ENCODE peak calls at places on chromosome 9, in six cellular contexts. One of them, this sample, is unnamed.

GRCh38 chr9:137952976-137953666 is 75.5 kb downstream of the CACNA1B start:
- DNase-seq in A673: no peak
- DNase-seq in breast epithelium: no peak
- DNase-seq in tibial artery: no peak
- DNase-seq in astrocyte: no peak
- DNase-seq in lung: no peak
- DNase-seq in this sample: no peak

GRCh38 chr9:3235497-3235896 is 290.3 kb downstream of the RFX3 start:
- DNase-seq in A673: no peak
- DNase-seq in breast epithelium: no peak
- DNase-seq in tibial artery: no peak
- DNase-seq in astrocyte: no peak
- DNase-seq in lung: no peak
- DNase-seq in this sample: no peak

GRCh38 chr9:26210338-26210851 is 532.2 kb upstream of the TUSC1 start:
- DNase-seq in A673: no peak
- DNase-seq in breast epithelium: no peak
- DNase-seq in tibial artery: peak
- DNase-seq in astrocyte: peak
- DNase-seq in lung: no peak
- DNase-seq in this sample: no peak

GRCh38 chr9:16336833-16337232 is 533.6 kb downstream of the BNC2 start:
- DNase-seq in A673: no peak
- DNase-seq in breast epithelium: no peak
- DNase-seq in tibial artery: no peak
- DNase-seq in astrocyte: no peak
- DNase-seq in lung: no peak
- DNase-seq in this sample: no peak

GRCh38 chr9:71768388-71769174 is at the start of gene CEMIP2:
- DNase-seq in A673: peak
- DNase-seq in breast epithelium: peak
- DNase-seq in tibial artery: peak
- DNase-seq in astrocyte: peak
- DNase-seq in lung: peak
- DNase-seq in this sample: peak

GRCh38 chr9:93122721-93123221 is 11.3 kb downstream of the NINJ1 start:
- DNase-seq in A673: no peak
- DNase-seq in breast epithelium: no peak
- DNase-seq in tibial artery: peak
- DNase-seq in astrocyte: no peak
- DNase-seq in lung: no peak
- DNase-seq in this sample: no peak

GRCh38 chr9:127721391-127721821 is 5.5 kb downstream of the TTC16 start:
- DNase-seq in A673: no peak
- DNase-seq in breast epithelium: no peak
- DNase-seq in tibial artery: no peak
- DNase-seq in astrocyte: no peak
- DNase-seq in lung: no peak
- DNase-seq in this sample: no peak

GRCh38 chr9:27572566-27572917 is 739 bp downstream of the C9orf72 start:
- DNase-seq in A673: peak
- DNase-seq in breast epithelium: peak
- DNase-seq in tibial artery: peak
- DNase-seq in astrocyte: peak
- DNase-seq in lung: peak
- DNase-seq in this sample: peak

GRCh38 chr9:77177894-77178794 is 810 bp downstream of the VPS13A start:
- DNase-seq in A673: peak
- DNase-seq in breast epithelium: no peak
- DNase-seq in tibial artery: peak
- DNase-seq in astrocyte: peak
- DNase-seq in lung: peak
- DNase-seq in this sample: peak

GRCh38 chr9:126860077-126860756 is at the start of gene ZBTB34:
- DNase-seq in A673: peak
- DNase-seq in breast epithelium: no peak
- DNase-seq in tibial artery: no peak
- DNase-seq in astrocyte: no peak
- DNase-seq in lung: peak
- DNase-seq in this sample: peak

GRCh38 chr9:110142253-110142652 is 65.7 kb downstream of the C9orf152 start:
- DNase-seq in A673: no peak
- DNase-seq in breast epithelium: no peak
- DNase-seq in tibial artery: no peak
- DNase-seq in astrocyte: no peak
- DNase-seq in lung: no peak
- DNase-seq in this sample: no peak
- H3K27ac ChIP-seq in A673: no peak
- H3K27ac ChIP-seq in breast epithelium: peak
- H3K27ac ChIP-seq in tibial artery: peak
- H3K27ac ChIP-seq in astrocyte: peak
- H3K27ac ChIP-seq in lung: no peak
- H3K27ac ChIP-seq in this sample: no peak

DNA sequence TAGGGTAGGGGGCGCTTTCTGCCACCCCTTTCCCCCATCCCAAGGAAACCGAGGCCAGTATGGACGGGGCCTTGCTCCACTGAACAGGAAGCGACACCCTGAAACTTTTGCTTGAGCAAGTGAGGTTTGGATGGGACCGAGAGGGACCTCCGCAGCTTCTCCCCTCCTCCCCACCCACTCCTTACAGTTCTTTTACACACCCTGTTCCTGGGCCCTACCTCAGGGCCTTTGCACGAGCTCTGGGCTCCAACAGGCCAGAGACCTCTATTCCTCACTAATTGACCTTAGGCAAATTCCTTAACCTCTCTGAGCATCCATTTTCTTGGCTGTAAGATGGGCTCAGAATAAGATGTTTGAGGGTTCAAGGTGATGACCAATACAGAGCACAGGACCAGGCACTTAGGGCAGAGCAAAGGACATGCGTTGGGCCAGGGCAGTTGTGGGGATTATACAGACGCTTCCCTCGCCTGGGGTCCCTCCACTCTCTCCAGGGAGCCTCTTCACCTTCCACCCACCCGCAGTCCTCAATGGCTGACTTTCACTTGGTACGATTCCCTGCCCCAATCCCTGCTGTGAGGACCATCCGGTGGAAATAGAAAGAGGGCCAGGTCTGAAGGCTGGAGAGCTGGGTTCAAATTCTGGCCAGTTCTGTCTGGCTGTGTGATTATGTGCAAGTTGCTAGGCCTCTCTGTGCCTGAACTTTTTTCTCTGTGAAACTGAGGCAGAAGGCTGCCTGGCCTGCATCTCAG is 206.3 kb upstream of the IER5L start:
- DNase-seq in A673: no peak
- DNase-seq in breast epithelium: no peak
- DNase-seq in tibial artery: no peak
- DNase-seq in astrocyte: no peak
- DNase-seq in lung: no peak
- DNase-seq in this sample: no peak
- H3K27ac ChIP-seq in A673: peak
- H3K27ac ChIP-seq in breast epithelium: peak
- H3K27ac ChIP-seq in tibial artery: peak
- H3K27ac ChIP-seq in astrocyte: no peak
- H3K27ac ChIP-seq in lung: peak
- H3K27ac ChIP-seq in this sample: peak

DNA sequence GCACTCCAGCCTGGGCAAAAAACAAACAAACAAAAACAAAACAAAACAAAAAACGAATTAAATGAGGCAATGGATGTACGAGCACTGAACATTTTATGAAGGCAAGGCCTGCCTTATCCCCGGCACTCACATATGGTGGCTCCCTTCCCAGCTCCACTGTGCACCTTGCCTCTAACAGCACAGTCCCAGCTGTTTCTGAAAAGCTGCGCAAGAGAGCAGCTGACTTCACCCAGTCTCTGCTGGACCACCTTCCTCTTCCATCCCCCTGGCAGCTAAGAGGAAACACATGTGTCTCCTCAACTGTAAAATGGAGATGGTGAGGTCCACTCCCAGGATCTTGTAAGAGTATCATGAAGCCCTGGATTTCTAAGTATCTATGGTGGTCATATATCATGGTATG is 100.7 kb downstream of the KLF4 start:
- DNase-seq in A673: no peak
- DNase-seq in breast epithelium: no peak
- DNase-seq in tibial artery: no peak
- DNase-seq in astrocyte: no peak
- DNase-seq in lung: no peak
- DNase-seq in this sample: no peak
- H3K27ac ChIP-seq in A673: no peak
- H3K27ac ChIP-seq in breast epithelium: peak
- H3K27ac ChIP-seq in tibial artery: no peak
- H3K27ac ChIP-seq in astrocyte: no peak
- H3K27ac ChIP-seq in lung: no peak
- H3K27ac ChIP-seq in this sample: no peak

DNA sequence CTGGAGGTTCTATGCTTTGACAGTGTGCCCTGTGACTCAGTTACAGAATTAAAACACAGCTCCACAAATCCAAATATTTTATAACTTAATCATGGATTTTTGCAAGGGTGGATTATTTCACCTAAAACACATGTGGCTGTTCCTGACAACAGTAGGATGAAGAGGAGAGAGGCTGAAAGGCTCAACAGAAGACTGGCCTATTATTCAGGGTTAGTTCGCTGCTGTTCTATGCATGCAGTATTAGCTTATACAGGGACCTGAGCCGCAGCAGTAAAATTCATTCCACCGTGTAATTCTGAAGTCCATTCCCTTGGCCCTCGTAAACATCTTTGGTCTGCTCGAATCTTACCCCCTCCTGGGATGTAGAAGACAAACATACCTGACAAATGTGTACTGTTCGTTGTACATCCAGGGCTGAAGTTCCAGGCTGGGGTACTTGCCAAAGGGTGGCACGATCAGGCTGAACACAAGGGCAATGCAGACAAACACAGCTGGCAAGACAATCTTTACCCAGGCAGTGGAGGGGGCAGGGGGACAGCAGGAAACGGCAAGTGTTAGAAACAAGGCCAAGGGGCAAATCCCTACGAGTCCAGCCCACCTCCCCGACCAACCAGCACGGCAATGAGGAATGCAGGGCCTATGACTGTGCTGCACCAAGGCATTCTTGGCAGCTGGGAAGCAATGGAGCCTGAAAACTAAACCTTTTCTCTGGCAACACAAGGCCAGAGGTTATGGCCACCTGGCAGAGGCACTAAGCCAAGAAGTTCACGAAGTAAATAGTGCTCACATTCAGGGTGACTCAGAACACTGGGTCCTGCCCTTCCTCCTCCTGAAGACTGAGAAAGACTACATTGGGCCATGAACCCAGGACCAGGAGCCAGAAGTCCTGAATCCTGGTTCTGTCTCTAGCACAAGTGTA is 46.8 kb downstream of the NIPSNAP3B start:
- DNase-seq in A673: no peak
- DNase-seq in breast epithelium: no peak
- DNase-seq in tibial artery: no peak
- DNase-seq in astrocyte: peak
- DNase-seq in lung: no peak
- DNase-seq in this sample: no peak
- H3K27ac ChIP-seq in A673: no peak
- H3K27ac ChIP-seq in breast epithelium: peak
- H3K27ac ChIP-seq in tibial artery: no peak
- H3K27ac ChIP-seq in astrocyte: peak
- H3K27ac ChIP-seq in lung: no peak
- H3K27ac ChIP-seq in this sample: no peak

GRCh38 chr9:89426389-89426961 is 71.4 kb downstream of the SEMA4D start:
- DNase-seq in A673: no peak
- DNase-seq in breast epithelium: no peak
- DNase-seq in tibial artery: no peak
- DNase-seq in astrocyte: no peak
- DNase-seq in lung: no peak
- DNase-seq in this sample: no peak
- H3K27ac ChIP-seq in A673: no peak
- H3K27ac ChIP-seq in breast epithelium: no peak
- H3K27ac ChIP-seq in tibial artery: no peak
- H3K27ac ChIP-seq in astrocyte: no peak
- H3K27ac ChIP-seq in lung: no peak
- H3K27ac ChIP-seq in this sample: peak

DNA sequence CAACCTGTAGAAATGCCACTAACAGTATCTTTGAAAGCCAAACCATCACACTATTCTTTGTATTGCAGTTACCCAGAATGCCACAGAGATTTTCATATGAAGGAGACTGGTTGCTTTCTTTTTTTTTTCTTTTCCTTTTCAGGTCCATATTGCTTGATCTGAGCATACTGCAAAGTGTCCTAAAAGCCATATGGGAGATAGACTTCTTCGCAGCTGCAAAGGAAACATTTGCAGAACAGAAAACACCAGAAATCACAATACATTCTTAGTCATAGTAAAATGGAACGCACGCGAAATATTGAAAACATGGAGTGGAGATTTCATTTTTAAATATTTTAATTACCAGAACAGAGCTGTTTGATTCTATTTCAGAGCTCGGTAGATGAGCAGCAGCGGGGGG is 284.1 kb downstream of the NFIB start:
- DNase-seq in A673: peak
- DNase-seq in breast epithelium: no peak
- DNase-seq in tibial artery: no peak
- DNase-seq in astrocyte: no peak
- DNase-seq in lung: no peak
- DNase-seq in this sample: no peak
- H3K27ac ChIP-seq in A673: peak
- H3K27ac ChIP-seq in breast epithelium: no peak
- H3K27ac ChIP-seq in tibial artery: peak
- H3K27ac ChIP-seq in astrocyte: no peak
- H3K27ac ChIP-seq in lung: no peak
- H3K27ac ChIP-seq in this sample: no peak

GRCh38 chr9:96071245-96072124 is 196.0 kb downstream of the ERCC6L2 start:
- DNase-seq in A673: peak
- DNase-seq in breast epithelium: no peak
- DNase-seq in tibial artery: no peak
- DNase-seq in astrocyte: peak
- DNase-seq in lung: no peak
- DNase-seq in this sample: no peak
- H3K27ac ChIP-seq in A673: no peak
- H3K27ac ChIP-seq in breast epithelium: no peak
- H3K27ac ChIP-seq in tibial artery: no peak
- H3K27ac ChIP-seq in astrocyte: no peak
- H3K27ac ChIP-seq in lung: no peak
- H3K27ac ChIP-seq in this sample: no peak